ENCODE peak calls at places on chromosome 6, in six cellular contexts. A is IMR-90, K is A549, W is GM12878, H is HepG2, I is HEK293T. F is an unnamed sample.

GRCh38 chr6:44985006-44985405 is 343.1 kb upstream of the RUNX2 start:
- DNase-seq in K (no peak), I (no peak), A (no peak), H (no peak), W (no peak), F (no peak)

GRCh38 chr6:64683682-64684081 is 1023.3 kb downstream of the EYS start:
- DNase-seq in A (peak), I (peak), H (peak), W (no peak), K (no peak), F (peak)

GRCh38 chr6:41719796-41720620 is 15.4 kb downstream of the TFEB start:
- DNase-seq in I (no peak), H (no peak), A (no peak), W (no peak), K (no peak), F (no peak)

GRCh38 chr6:111469543-111469942 is 13.5 kb downstream of the REV3L start:
- DNase-seq in H (no peak), K (no peak), A (no peak), I (no peak), W (no peak), F (peak)

GRCh38 chr6:37550436-37550835 is 50.7 kb upstream of the CCDC167 start:
- DNase-seq in H (no peak), K (no peak), W (no peak), A (peak), I (no peak), F (no peak)

GRCh38 chr6:125829433-125829832 is 38.7 kb downstream of the NCOA7 start:
- DNase-seq in A (no peak), H (no peak), W (no peak), K (no peak), I (no peak), F (no peak)

GRCh38 chr6:51339728-51340127 is 521.1 kb downstream of the TFAP2B start:
- DNase-seq in A (no peak), W (no peak), K (no peak), H (no peak), I (no peak), F (no peak)

GRCh38 chr6:110554966-110555460 is 78.6 kb upstream of the SLC22A16 start:
- DNase-seq in K (no peak), W (no peak), H (peak), I (no peak), A (no peak), F (no peak)

GRCh38 chr6:154824076-154824475 is 90.9 kb downstream of the SCAF8 start:
- DNase-seq in K (no peak), W (no peak), A (no peak), I (no peak), H (no peak), F (no peak)

GRCh38 chr6:112033824-112034223 is 20.1 kb upstream of the CCN6 start:
- DNase-seq in I (no peak), W (no peak), H (no peak), K (no peak), A (no peak), F (no peak)

GRCh38 chr6:33712914-33713313 is 1.4 kb upstream of the UQCC2 start:
- DNase-seq in H (no peak), A (no peak), W (no peak), I (no peak), K (no peak), F (no peak)

GRCh38 chr6:17928514-17929430 is 58.7 kb downstream of the KIF13A start:
- DNase-seq in H (peak), I (no peak), K (no peak), W (no peak), A (peak), F (no peak)

GRCh38 chr6:40914005-40914404 is 125.0 kb downstream of the UNC5CL start:
- DNase-seq in K (no peak), W (no peak), H (peak), I (no peak), A (no peak), F (no peak)

GRCh38 chr6:29632789-29633531 is at the start of gene GABBR1:
- DNase-seq in K (peak), W (no peak), A (peak), H (no peak), I (peak), F (peak)

GRCh38 chr6:157592566-157592965 is 211.6 kb downstream of the ZDHHC14 start:
- DNase-seq in H (no peak), W (no peak), A (no peak), K (no peak), I (no peak), F (peak)

GRCh38 chr6:53624491-53624890 is 41.1 kb downstream of the KLHL31 start:
- DNase-seq in I (no peak), W (no peak), A (no peak), K (no peak), H (no peak), F (no peak)

GRCh38 chr6:10429638-10430427 is 15.0 kb upstream of the TFAP2A start:
- DNase-seq in K (no peak), A (peak), W (peak), I (no peak), H (peak), F (peak)

GRCh38 chr6:37242429-37243052 is 15.0 kb upstream of the TBC1D22B start:
- DNase-seq in I (peak), K (peak), W (no peak), A (peak), H (peak), F (peak)

GRCh38 chr6:136191606-136192005 is 58.5 kb downstream of the MTFR2 start:
- DNase-seq in H (no peak), A (no peak), W (no peak), K (no peak), I (no peak), F (no peak)

GRCh38 chr6:148425443-148425842 is 82.8 kb downstream of the SASH1 start:
- DNase-seq in A (no peak), I (no peak), W (no peak), K (no peak), H (no peak), F (no peak)

GRCh38 chr6:139250296-139251274 is 41.2 kb downstream of the TXLNB start:
- DNase-seq in W (no peak), I (peak), H (peak), K (peak), A (peak), F (peak)

GRCh38 chr6:25670793-25671513 is 18.9 kb downstream of the SCGN start:
- DNase-seq in W (no peak), I (no peak), A (no peak), K (peak), H (no peak), F (no peak)

GRCh38 chr6:37005061-37005810 is at the start of gene FGD2:
- DNase-seq in W (no peak), A (no peak), H (no peak), K (no peak), I (no peak), F (peak)

GRCh38 chr6:24719125-24719931 is at the start of gene C6orf62:
- DNase-seq in H (no peak), I (peak), A (peak), K (peak), W (peak), F (peak)

GRCh38 chr6:140594806-140595128 is 1220.3 kb upstream of the CITED2 start:
- DNase-seq in K (no peak), I (no peak), W (no peak), A (no peak), H (peak), F (no peak)

GRCh38 chr6:109610555-109610954 is 80.4 kb downstream of the AK9 start:
- DNase-seq in I (no peak), W (no peak), H (no peak), A (no peak), K (no peak), F (no peak)

GRCh38 chr6:88605271-88605670 is 358.1 kb downstream of the RNGTT start:
- DNase-seq in I (no peak), H (no peak), K (no peak), A (no peak), W (no peak), F (no peak)

GRCh38 chr6:99019341-99019740 is 71.6 kb upstream of the FBXL4 start:
- DNase-seq in A (peak), H (no peak), I (no peak), K (no peak), W (no peak), F (no peak)

GRCh38 chr6:154638369-154638768 is 94.8 kb upstream of the SCAF8 start:
- DNase-seq in W (no peak), I (no peak), K (no peak), A (peak), H (no peak), F (no peak)

GRCh38 chr6:17486680-17487079 is 93.3 kb downstream of the CAP2 start:
- DNase-seq in I (no peak), H (no peak), W (no peak), K (no peak), A (no peak), F (no peak)

GRCh38 chr6:56079761-56080540 is 167.4 kb downstream of the COL21A1 start:
- DNase-seq in W (no peak), I (no peak), H (no peak), A (no peak), K (no peak), F (no peak)

GRCh38 chr6:142213402-142213801 is 66.3 kb downstream of the VTA1 start:
- DNase-seq in A (no peak), I (no peak), H (no peak), W (no peak), K (no peak), F (no peak)

GRCh38 chr6:98945311-98946005 is 2.3 kb downstream of the FBXL4 start:
- DNase-seq in W (no peak), A (no peak), H (no peak), I (no peak), K (no peak), F (no peak)

GRCh38 chr6:36024154-36024760 is at the start of gene SLC26A8:
- DNase-seq in A (no peak), H (no peak), W (no peak), K (no peak), I (no peak), F (no peak)

GRCh38 chr6:165850434-165851019 is 187.5 kb upstream of the PDE10A start:
- DNase-seq in A (peak), H (peak), I (peak), W (no peak), K (peak), F (peak)

GRCh38 chr6:14858808-14859207 is 387.1 kb upstream of the JARID2 start:
- DNase-seq in W (no peak), I (no peak), A (no peak), H (no peak), K (no peak), F (no peak)
- TF ChIP-seq BHLHE40 in W (no peak), I (no peak), A (no peak), H (no peak), K (no peak), F (no peak)

GRCh38 chr6:5938934-5939333 is 67.8 kb downstream of the NRN1 start:
- DNase-seq in A (no peak), W (no peak), I (no peak), K (no peak), H (no peak), F (no peak)
- TF ChIP-seq BHLHE40 in A (no peak), W (no peak), I (no peak), K (no peak), H (no peak), F (no peak)

DNA sequence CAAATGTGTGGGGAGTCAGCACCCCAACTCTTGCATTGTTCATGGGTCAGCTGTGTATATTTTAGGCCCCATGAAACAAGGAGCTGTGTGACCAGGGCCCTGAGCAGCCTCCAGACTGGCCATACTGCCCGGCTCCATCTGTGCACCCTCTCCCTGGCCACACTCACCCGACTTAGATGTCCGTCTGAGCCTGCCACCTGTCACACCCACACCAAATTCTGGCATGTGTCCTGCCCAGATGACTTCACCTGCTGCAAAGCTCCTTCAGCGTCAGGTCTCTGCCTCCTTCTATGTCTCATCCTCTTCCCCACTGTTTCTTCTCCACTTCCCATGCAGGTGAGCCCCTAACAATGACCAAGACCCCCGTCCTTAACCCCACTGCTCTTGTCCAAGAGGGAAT is 88.1 kb upstream of the THBS2 start:
- DNase-seq in W (no peak), H (no peak), A (no peak), I (no peak), K (no peak), F (no peak)
- TF ChIP-seq BHLHE40 in W (no peak), H (no peak), A (no peak), I (no peak), K (no peak), F (no peak)

GRCh38 chr6:19410477-19410876 is 426.7 kb upstream of the ID4 start:
- DNase-seq in K (no peak), A (peak), W (no peak), I (no peak), H (no peak), F (no peak)
- TF ChIP-seq BHLHE40 in K (no peak), A (no peak), W (no peak), I (no peak), H (no peak), F (no peak)